ENCODE peak calls at places on chromosomes 11 and 22, in eight cellular contexts. One of them, this sample, is unnamed.

GRCh38 chr11:71458146-71459070 is 5.4 kb downstream of the NADSYN1 start:
- DNase-seq in neural progenitor cell: no peak
- DNase-seq in cardiac fibroblast: no peak
- DNase-seq in fibroblast of pulmonary artery: no peak
- DNase-seq in testis: no peak
- DNase-seq in heart left ventricle: no peak
- DNase-seq in sigmoid colon: no peak
- DNase-seq in Calu3: no peak
- DNase-seq in this sample: no peak

GRCh38 chr11:126265801-126266200 is 2.9 kb downstream of the SRPRA start:
- DNase-seq in heart left ventricle: no peak
- DNase-seq in testis: peak; percentile 43
- DNase-seq in Calu3: no peak
- DNase-seq in sigmoid colon: no peak
- DNase-seq in neural progenitor cell: no peak
- DNase-seq in cardiac fibroblast: peak; percentile 27
- DNase-seq in fibroblast of pulmonary artery: peak; percentile 40
- DNase-seq in this sample: no peak

GRCh38 chr11:59918987-59919589 is 19.1 kb upstream of the OOSP1 start:
- DNase-seq in cardiac fibroblast: peak; percentile 81
- DNase-seq in neural progenitor cell: peak; percentile 33
- DNase-seq in testis: peak; percentile 59
- DNase-seq in heart left ventricle: no peak
- DNase-seq in sigmoid colon: no peak
- DNase-seq in fibroblast of pulmonary artery: peak; percentile 75
- DNase-seq in Calu3: peak; percentile 59
- DNase-seq in this sample: no peak

GRCh38 chr22:44317886-44318637 is 5.3 kb upstream of the SHISAL1 start:
- DNase-seq in fibroblast of pulmonary artery: no peak
- DNase-seq in heart left ventricle: no peak
- DNase-seq in sigmoid colon: no peak
- DNase-seq in Calu3: no peak
- DNase-seq in testis: no peak
- DNase-seq in cardiac fibroblast: no peak
- DNase-seq in neural progenitor cell: no peak
- DNase-seq in this sample: no peak

GRCh38 chr22:28505416-28506156 is 174.1 kb downstream of the TTC28 start:
- DNase-seq in testis: peak; percentile 32
- DNase-seq in fibroblast of pulmonary artery: no peak
- DNase-seq in sigmoid colon: no peak
- DNase-seq in cardiac fibroblast: no peak
- DNase-seq in heart left ventricle: no peak
- DNase-seq in neural progenitor cell: peak; percentile 36
- DNase-seq in Calu3: no peak
- DNase-seq in this sample: no peak

GRCh38 chr11:118051136-118051610 is 25.7 kb upstream of the TMPRSS4 start:
- DNase-seq in testis: no peak
- DNase-seq in cardiac fibroblast: no peak
- DNase-seq in neural progenitor cell: no peak
- DNase-seq in fibroblast of pulmonary artery: no peak
- DNase-seq in heart left ventricle: no peak
- DNase-seq in Calu3: no peak
- DNase-seq in sigmoid colon: no peak
- DNase-seq in this sample: no peak

GRCh38 chr11:32671051-32671450 is 87.4 kb downstream of the EIF3M start:
- DNase-seq in cardiac fibroblast: no peak
- DNase-seq in neural progenitor cell: no peak
- DNase-seq in sigmoid colon: no peak
- DNase-seq in fibroblast of pulmonary artery: peak; percentile 8
- DNase-seq in heart left ventricle: no peak
- DNase-seq in Calu3: no peak
- DNase-seq in testis: no peak
- DNase-seq in this sample: no peak

GRCh38 chr11:119077839-119078238 is 6.8 kb upstream of the HMBS start:
- DNase-seq in heart left ventricle: no peak
- DNase-seq in neural progenitor cell: no peak
- DNase-seq in Calu3: no peak
- DNase-seq in cardiac fibroblast: no peak
- DNase-seq in testis: no peak
- DNase-seq in sigmoid colon: no peak
- DNase-seq in fibroblast of pulmonary artery: no peak
- DNase-seq in this sample: no peak

GRCh38 chr11:39374963-39375698 is 2084.3 kb downstream of the LRRC4C start:
- DNase-seq in fibroblast of pulmonary artery: peak; percentile 46
- DNase-seq in heart left ventricle: no peak
- DNase-seq in neural progenitor cell: peak; percentile 49
- DNase-seq in cardiac fibroblast: peak; percentile 41
- DNase-seq in Calu3: peak; percentile 15
- DNase-seq in testis: no peak
- DNase-seq in sigmoid colon: no peak
- DNase-seq in this sample: no peak

GRCh38 chr11:2582958-2583604 is 116.7 kb downstream of the KCNQ1OT1 start:
- DNase-seq in fibroblast of pulmonary artery: no peak
- DNase-seq in cardiac fibroblast: no peak
- DNase-seq in sigmoid colon: peak; percentile 57
- DNase-seq in testis: peak; percentile 8
- DNase-seq in Calu3: no peak
- DNase-seq in heart left ventricle: peak; percentile 3
- DNase-seq in neural progenitor cell: no peak
- DNase-seq in this sample: no peak

DNA sequence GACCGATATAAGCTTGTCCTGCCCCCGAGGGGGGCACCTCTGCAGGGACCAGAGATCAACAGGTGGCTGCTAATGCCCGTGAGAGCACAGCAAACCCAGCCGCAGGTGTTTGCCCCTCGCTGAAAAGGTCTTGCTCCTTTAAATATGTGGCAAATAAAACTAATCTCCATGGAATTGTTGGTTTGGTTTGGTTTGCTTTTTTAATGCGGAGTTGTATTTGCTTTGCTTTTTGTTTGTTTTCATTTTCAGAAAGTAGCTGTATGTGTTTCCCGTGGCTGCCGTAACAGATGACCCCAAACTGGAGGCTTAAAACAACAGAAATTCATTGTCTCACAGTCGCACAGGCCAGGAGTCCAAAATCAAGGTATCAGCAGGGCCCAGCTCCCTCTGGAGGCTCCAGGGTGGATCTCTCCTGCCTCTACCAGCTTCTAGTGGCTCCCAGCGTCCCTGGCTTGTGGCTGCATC is 93.0 kb downstream of the CELSR1 start:
- DNase-seq in cardiac fibroblast: no peak
- DNase-seq in neural progenitor cell: no peak
- DNase-seq in sigmoid colon: no peak
- DNase-seq in heart left ventricle: no peak
- DNase-seq in testis: no peak
- DNase-seq in fibroblast of pulmonary artery: no peak
- DNase-seq in Calu3: no peak
- DNase-seq in this sample: no peak
- TF ChIP-seq CTCF in cardiac fibroblast: no peak
- TF ChIP-seq CTCF in neural progenitor cell: no peak
- TF ChIP-seq CTCF in sigmoid colon: no peak
- TF ChIP-seq CTCF in heart left ventricle: no peak
- TF ChIP-seq CTCF in testis: no peak
- TF ChIP-seq CTCF in fibroblast of pulmonary artery: no peak
- TF ChIP-seq CTCF in Calu3: no peak
- TF ChIP-seq CTCF in this sample: no peak

DNA sequence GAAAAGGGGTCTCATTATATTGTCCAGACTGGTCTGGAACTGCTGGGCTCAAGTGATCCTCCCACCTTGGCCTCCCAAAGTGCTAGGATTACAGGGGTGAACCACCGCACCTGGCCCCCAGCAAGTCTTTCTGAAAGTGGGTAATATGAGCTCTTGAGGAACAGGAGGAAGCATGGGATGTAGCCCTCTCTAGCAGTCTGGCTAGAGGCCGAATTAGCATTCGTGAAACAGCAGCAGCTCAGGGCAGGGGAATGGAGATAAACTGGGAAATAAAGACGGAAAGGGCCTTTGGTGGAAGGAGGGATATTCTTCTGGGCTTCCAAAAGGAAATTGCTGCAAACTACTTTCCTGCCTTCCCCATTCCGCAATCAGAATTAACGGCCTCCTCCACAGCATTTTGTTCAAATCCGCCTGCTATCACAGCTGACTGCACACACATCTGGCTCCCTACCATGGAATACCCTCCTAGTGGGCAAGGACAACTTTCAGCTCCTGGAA is 44.3 kb downstream of the MICAL3 start:
- DNase-seq in fibroblast of pulmonary artery: peak; percentile 32
- DNase-seq in Calu3: no peak
- DNase-seq in neural progenitor cell: no peak
- DNase-seq in heart left ventricle: no peak
- DNase-seq in sigmoid colon: no peak
- DNase-seq in testis: no peak
- DNase-seq in cardiac fibroblast: no peak
- DNase-seq in this sample: no peak
- TF ChIP-seq CTCF in fibroblast of pulmonary artery: no peak
- TF ChIP-seq CTCF in Calu3: no peak
- TF ChIP-seq CTCF in neural progenitor cell: no peak
- TF ChIP-seq CTCF in heart left ventricle: no peak
- TF ChIP-seq CTCF in sigmoid colon: no peak
- TF ChIP-seq CTCF in testis: no peak
- TF ChIP-seq CTCF in cardiac fibroblast: no peak
- TF ChIP-seq CTCF in this sample: no peak

DNA sequence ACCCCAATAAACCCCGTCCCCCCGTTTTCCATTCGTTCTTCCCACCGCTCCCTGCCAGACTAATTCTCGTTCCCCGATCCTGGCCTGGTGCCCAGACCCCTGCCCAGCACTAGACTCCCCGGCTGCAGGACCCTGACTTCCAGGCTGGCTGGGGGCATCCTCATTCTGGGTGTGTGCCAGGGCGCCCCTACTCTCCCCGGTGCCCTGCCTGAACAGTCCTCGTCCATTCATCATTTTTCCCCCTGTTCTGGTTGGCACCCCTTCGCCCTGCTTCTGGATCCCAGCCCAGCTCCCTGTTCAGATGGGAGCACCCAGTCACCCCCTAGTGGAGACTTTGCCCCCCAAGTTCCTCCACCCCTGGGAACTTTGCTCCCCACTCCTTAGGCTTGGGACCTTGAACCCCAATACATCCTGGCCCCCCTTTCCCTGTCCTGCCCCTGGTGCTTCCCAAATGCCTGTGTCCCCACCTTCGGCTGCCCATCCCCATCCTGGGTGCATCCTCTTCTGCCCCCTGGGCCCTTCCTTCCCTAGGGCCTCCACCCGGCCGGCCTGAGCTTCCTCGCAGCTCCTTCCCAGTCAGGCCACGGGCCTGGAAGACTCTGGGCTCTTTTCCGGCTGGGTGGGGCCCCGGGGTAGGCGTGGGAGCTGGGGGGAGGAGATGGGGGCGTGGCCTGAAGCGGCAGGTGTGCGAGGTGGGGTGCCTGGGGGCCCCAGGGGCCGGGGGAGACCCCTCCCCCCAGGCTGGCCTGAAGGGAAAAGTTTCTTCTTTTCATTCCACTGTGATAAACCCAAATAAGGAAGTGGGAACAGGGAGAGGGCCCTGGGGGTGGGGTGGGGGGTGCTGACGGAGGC is 882 bp downstream of the PLCB3 start:
- DNase-seq in testis: peak; percentile 46
- DNase-seq in Calu3: peak; percentile 75
- DNase-seq in sigmoid colon: peak; percentile 77
- DNase-seq in neural progenitor cell: peak; percentile 52
- DNase-seq in heart left ventricle: peak; percentile 58
- DNase-seq in cardiac fibroblast: peak; percentile 52
- DNase-seq in fibroblast of pulmonary artery: no peak
- DNase-seq in this sample: no peak
- TF ChIP-seq CTCF in testis: peak; percentile 10
- TF ChIP-seq CTCF in Calu3: no peak
- TF ChIP-seq CTCF in sigmoid colon: peak; percentile 41
- TF ChIP-seq CTCF in neural progenitor cell: peak; percentile 56
- TF ChIP-seq CTCF in heart left ventricle: peak; percentile 20
- TF ChIP-seq CTCF in cardiac fibroblast: peak; percentile 46
- TF ChIP-seq CTCF in fibroblast of pulmonary artery: peak; percentile 39
- TF ChIP-seq CTCF in this sample: peak; percentile 36

GRCh38 chr11:813440-814096 is 3.8 kb downstream of the RPLP2 start:
- DNase-seq in heart left ventricle: no peak
- DNase-seq in testis: no peak
- DNase-seq in sigmoid colon: no peak
- DNase-seq in cardiac fibroblast: no peak
- DNase-seq in neural progenitor cell: no peak
- DNase-seq in fibroblast of pulmonary artery: no peak
- DNase-seq in Calu3: no peak
- DNase-seq in this sample: no peak

GRCh38 chr11:812390-812789 is 2.6 kb downstream of the RPLP2 start:
- DNase-seq in heart left ventricle: no peak
- DNase-seq in testis: no peak
- DNase-seq in neural progenitor cell: no peak
- DNase-seq in sigmoid colon: no peak
- DNase-seq in Calu3: no peak
- DNase-seq in fibroblast of pulmonary artery: no peak
- DNase-seq in cardiac fibroblast: no peak
- DNase-seq in this sample: no peak

GRCh38 chr11:813037-813436 is 3.3 kb downstream of the RPLP2 start:
- DNase-seq in fibroblast of pulmonary artery: no peak
- DNase-seq in neural progenitor cell: no peak
- DNase-seq in Calu3: no peak
- DNase-seq in sigmoid colon: no peak
- DNase-seq in cardiac fibroblast: no peak
- DNase-seq in testis: no peak
- DNase-seq in heart left ventricle: no peak
- DNase-seq in this sample: no peak

GRCh38 chr11:810040-810567 is 337 bp downstream of the RPLP2 start:
- DNase-seq in neural progenitor cell: no peak
- DNase-seq in fibroblast of pulmonary artery: no peak
- DNase-seq in testis: no peak
- DNase-seq in Calu3: no peak
- DNase-seq in cardiac fibroblast: no peak
- DNase-seq in heart left ventricle: no peak
- DNase-seq in sigmoid colon: no peak
- DNase-seq in this sample: no peak

GRCh38 chr11:811446-812245 is 1.9 kb downstream of the RPLP2 start:
- DNase-seq in heart left ventricle: no peak
- DNase-seq in sigmoid colon: no peak
- DNase-seq in neural progenitor cell: no peak
- DNase-seq in Calu3: no peak
- DNase-seq in fibroblast of pulmonary artery: peak; percentile 37
- DNase-seq in testis: no peak
- DNase-seq in cardiac fibroblast: no peak
- DNase-seq in this sample: no peak
- TF ChIP-seq CTCF in heart left ventricle: no peak
- TF ChIP-seq CTCF in sigmoid colon: no peak
- TF ChIP-seq CTCF in neural progenitor cell: no peak
- TF ChIP-seq CTCF in Calu3: no peak
- TF ChIP-seq CTCF in fibroblast of pulmonary artery: no peak
- TF ChIP-seq CTCF in testis: no peak
- TF ChIP-seq CTCF in cardiac fibroblast: no peak
- TF ChIP-seq CTCF in this sample: peak; percentile 4